ENCODE peak calls at places on chromosomes 7 and 10, in four cellular contexts. One of them, this sample, is unnamed.

GRCh38 chr10:127919418-127920191 is 12.7 kb downstream of the PTPRE start:
- DNase-seq in cardiac muscle cell: peak; percentile 71
- DNase-seq in CD4-positive, CD25-positive, alpha-beta regulatory T cell: no peak
- DNase-seq in CD8-positive, alpha-beta T cell: no peak
- DNase-seq in this sample: no peak

GRCh38 chr7:151018421-151019129 is 5.7 kb downstream of the ATG9B start:
- DNase-seq in cardiac muscle cell: peak; percentile 30
- DNase-seq in CD4-positive, CD25-positive, alpha-beta regulatory T cell: peak; percentile 42
- DNase-seq in CD8-positive, alpha-beta T cell: peak; percentile 19
- DNase-seq in this sample: no peak

GRCh38 chr10:124530215-124530665 is 68.6 kb downstream of the LHPP start:
- DNase-seq in cardiac muscle cell: peak; percentile 84
- DNase-seq in CD4-positive, CD25-positive, alpha-beta regulatory T cell: peak; percentile 71
- DNase-seq in CD8-positive, alpha-beta T cell: peak; percentile 81
- DNase-seq in this sample: peak; percentile 63

GRCh38 chr7:130463553-130464434 is 23.0 kb upstream of the CEP41 start:
- DNase-seq in cardiac muscle cell: no peak
- DNase-seq in CD4-positive, CD25-positive, alpha-beta regulatory T cell: no peak
- DNase-seq in CD8-positive, alpha-beta T cell: no peak
- DNase-seq in this sample: no peak

GRCh38 chr10:32985781-32986350 is 27.8 kb upstream of the ITGB1 start:
- DNase-seq in cardiac muscle cell: peak; percentile 94
- DNase-seq in CD4-positive, CD25-positive, alpha-beta regulatory T cell: no peak
- DNase-seq in CD8-positive, alpha-beta T cell: no peak
- DNase-seq in this sample: no peak

GRCh38 chr10:46291817-46292572 is 5.2 kb downstream of the ANTXRL start:
- DNase-seq in cardiac muscle cell: no peak
- DNase-seq in CD4-positive, CD25-positive, alpha-beta regulatory T cell: no peak
- DNase-seq in CD8-positive, alpha-beta T cell: no peak
- DNase-seq in this sample: no peak

GRCh38 chr7:124162667-124163066 is 129.8 kb upstream of the TMEM229A start:
- DNase-seq in cardiac muscle cell: peak; percentile 33
- DNase-seq in CD4-positive, CD25-positive, alpha-beta regulatory T cell: no peak
- DNase-seq in CD8-positive, alpha-beta T cell: no peak
- DNase-seq in this sample: no peak

GRCh38 chr7:127666602-127667001 is 14.6 kb downstream of the SND1 start:
- DNase-seq in cardiac muscle cell: no peak
- DNase-seq in CD4-positive, CD25-positive, alpha-beta regulatory T cell: no peak
- DNase-seq in CD8-positive, alpha-beta T cell: no peak
- DNase-seq in this sample: no peak

GRCh38 chr10:79116801-79117723 is 48.3 kb downstream of the ZMIZ1 start:
- DNase-seq in cardiac muscle cell: peak; percentile 34
- DNase-seq in CD4-positive, CD25-positive, alpha-beta regulatory T cell: no peak
- DNase-seq in CD8-positive, alpha-beta T cell: no peak
- DNase-seq in this sample: no peak

GRCh38 chr7:30765359-30765758 is 5.9 kb upstream of the MINDY4 start:
- DNase-seq in cardiac muscle cell: no peak
- DNase-seq in CD4-positive, CD25-positive, alpha-beta regulatory T cell: no peak
- DNase-seq in CD8-positive, alpha-beta T cell: no peak
- DNase-seq in this sample: no peak
- H3K4me1 ChIP-seq in cardiac muscle cell: peaks cover 15% of the 10 kb centered on the region
- H3K4me1 ChIP-seq in CD4-positive, CD25-positive, alpha-beta regulatory T cell: no peaks in the 10 kb centered on the region
- H3K4me1 ChIP-seq in CD8-positive, alpha-beta T cell: no peaks in the 10 kb centered on the region
- H3K4me1 ChIP-seq in this sample: peaks cover 73% of the 10 kb centered on the region

DNA sequence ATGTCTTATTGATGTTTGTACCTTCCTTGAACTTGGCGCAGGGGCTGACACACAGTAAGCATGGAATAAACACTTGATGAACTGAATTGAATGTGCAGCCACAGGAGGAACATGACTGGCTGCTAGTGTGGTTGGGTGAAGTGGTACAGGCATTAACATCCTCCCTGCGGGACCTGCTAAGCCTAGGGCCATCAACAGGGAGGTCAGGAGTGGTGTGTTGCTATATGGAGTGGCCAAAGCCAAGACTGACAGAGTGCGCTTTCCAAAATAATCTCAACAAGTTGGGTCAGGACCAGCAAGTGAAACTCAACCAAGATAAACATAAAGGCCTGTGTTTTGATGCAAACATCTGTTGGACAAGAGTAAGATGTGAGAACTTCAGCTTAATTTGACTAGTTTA is 97.6 kb downstream of the WDFY4 start:
- DNase-seq in cardiac muscle cell: no peak
- DNase-seq in CD4-positive, CD25-positive, alpha-beta regulatory T cell: no peak
- DNase-seq in CD8-positive, alpha-beta T cell: no peak
- DNase-seq in this sample: no peak
- H3K27ac ChIP-seq in cardiac muscle cell: no peak overlapping the region
- H3K27ac ChIP-seq in CD4-positive, CD25-positive, alpha-beta regulatory T cell: no peak overlapping the region
- H3K27ac ChIP-seq in CD8-positive, alpha-beta T cell: no peak overlapping the region
- H3K27ac ChIP-seq in this sample: no peak overlapping the region

DNA sequence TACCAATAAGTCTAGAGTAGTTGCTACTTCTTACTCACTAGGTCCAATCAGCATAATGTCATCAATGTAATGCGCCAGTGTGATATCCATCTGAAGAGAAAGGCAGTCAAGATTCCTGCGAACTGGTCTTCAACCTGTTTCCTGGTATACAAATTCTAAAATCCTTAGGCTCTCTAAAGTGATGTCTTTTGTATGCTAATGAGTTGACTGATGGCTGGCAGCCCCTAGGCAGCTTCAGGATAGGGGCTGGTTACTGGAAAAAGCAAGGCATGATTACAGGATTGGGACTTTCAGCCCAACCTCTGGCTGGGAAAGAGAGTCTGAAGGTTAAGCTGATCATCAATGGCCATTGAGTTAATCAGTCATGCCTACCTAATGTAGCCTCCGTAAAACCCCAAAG is 250.2 kb upstream of the PTER start:
- DNase-seq in cardiac muscle cell: no peak
- DNase-seq in CD4-positive, CD25-positive, alpha-beta regulatory T cell: no peak
- DNase-seq in CD8-positive, alpha-beta T cell: no peak
- DNase-seq in this sample: no peak
- H3K4me1 ChIP-seq in cardiac muscle cell: no peaks in the 10 kb centered on the region
- H3K4me1 ChIP-seq in CD4-positive, CD25-positive, alpha-beta regulatory T cell: no peaks in the 10 kb centered on the region
- H3K4me1 ChIP-seq in CD8-positive, alpha-beta T cell: no peaks in the 10 kb centered on the region
- H3K4me1 ChIP-seq in this sample: no peaks in the 10 kb centered on the region

GRCh38 chr10:7544203-7544602 is 122.6 kb downstream of the ITIH5 start:
- DNase-seq in cardiac muscle cell: peak; percentile 92
- DNase-seq in CD4-positive, CD25-positive, alpha-beta regulatory T cell: no peak
- DNase-seq in CD8-positive, alpha-beta T cell: no peak
- DNase-seq in this sample: no peak
- H3K27ac ChIP-seq in cardiac muscle cell: no peak overlapping the region
- H3K27ac ChIP-seq in CD4-positive, CD25-positive, alpha-beta regulatory T cell: no peak overlapping the region
- H3K27ac ChIP-seq in CD8-positive, alpha-beta T cell: no peak overlapping the region
- H3K27ac ChIP-seq in this sample: no peak overlapping the region

This sample was measured in thoracic aorta.